ENCODE peak calls at places on chromosomes 11 and 22, in four cellular contexts. F is neural progenitor cell, O is K562, G is GM23338. J is an unnamed sample.

GRCh38 chr22:45292675-45293402 is 8.1 kb downstream of the UPK3A start:
- DNase-seq in F (no peak), O (no peak), G (no peak), J (no peak)

GRCh38 chr22:20523118-20523983 is 15.9 kb downstream of the MED15 start:
- DNase-seq in F (no peak), O (peak; percentile 84), G (no peak), J (no peak)

GRCh38 chr11:2788751-2789140 is 89.0 kb upstream of the KCNQ1OT1 start:
- DNase-seq in F (no peak), O (no peak), G (no peak), J (no peak)

GRCh38 chr11:44304091-44305084 is 5.6 kb downstream of the ALX4 start:
- DNase-seq in F (peak; percentile 86), O (no peak), G (peak; percentile 73), J (no peak)

GRCh38 chr22:45640291-45640940 is 31.2 kb upstream of the ATXN10 start:
- DNase-seq in F (no peak), O (no peak), G (no peak), J (no peak)

GRCh38 chr11:10304495-10305261 is at the start of gene ADM:
- DNase-seq in F (peak; percentile 86), O (peak; percentile 60), G (peak; percentile 93), J (no peak)

GRCh38 chr11:79264284-79264683 is 176.5 kb downstream of the TENM4 start:
- DNase-seq in F (no peak), O (no peak), G (no peak), J (no peak)

GRCh38 chr11:69131644-69132300 is 24.0 kb upstream of the SMIM38 start:
- DNase-seq in F (peak; percentile 91), O (peak; percentile 72), G (peak; percentile 96), J (no peak)

GRCh38 chr22:24325105-24325757 is 54.6 kb downstream of the SPECC1L start:
- DNase-seq in F (peak; percentile 48), O (peak; percentile 37), G (peak; percentile 54), J (peak; percentile 87)

GRCh38 chr22:17118342-17118741 is 2.8 kb downstream of the TMEM121B start:
- DNase-seq in F (no peak), O (no peak), G (no peak), J (no peak)
- H3K4me2 ChIP-seq in F (peak overlapping the region; percentile 66), O (no peak overlapping the region), G (peak overlapping the region; percentile 51), J (no peak overlapping the region)

GRCh38 chr11:33737362-33737821 is 1.2 kb upstream of the CD59 start:
- DNase-seq in F (no peak), O (peak; percentile 91), G (no peak), J (no peak)

GRCh38 chr11:33741806-33742205 is 5.6 kb upstream of the CD59 start:
- DNase-seq in F (no peak), O (no peak), G (no peak), J (no peak)

GRCh38 chr11:33747969-33748368 is 11.7 kb upstream of the CD59 start:
- DNase-seq in F (no peak), O (no peak), G (no peak), J (no peak)

GRCh38 chr11:33743291-33743690 is 7.1 kb upstream of the CD59 start:
- DNase-seq in F (no peak), O (no peak), G (no peak), J (no peak)

DNA sequence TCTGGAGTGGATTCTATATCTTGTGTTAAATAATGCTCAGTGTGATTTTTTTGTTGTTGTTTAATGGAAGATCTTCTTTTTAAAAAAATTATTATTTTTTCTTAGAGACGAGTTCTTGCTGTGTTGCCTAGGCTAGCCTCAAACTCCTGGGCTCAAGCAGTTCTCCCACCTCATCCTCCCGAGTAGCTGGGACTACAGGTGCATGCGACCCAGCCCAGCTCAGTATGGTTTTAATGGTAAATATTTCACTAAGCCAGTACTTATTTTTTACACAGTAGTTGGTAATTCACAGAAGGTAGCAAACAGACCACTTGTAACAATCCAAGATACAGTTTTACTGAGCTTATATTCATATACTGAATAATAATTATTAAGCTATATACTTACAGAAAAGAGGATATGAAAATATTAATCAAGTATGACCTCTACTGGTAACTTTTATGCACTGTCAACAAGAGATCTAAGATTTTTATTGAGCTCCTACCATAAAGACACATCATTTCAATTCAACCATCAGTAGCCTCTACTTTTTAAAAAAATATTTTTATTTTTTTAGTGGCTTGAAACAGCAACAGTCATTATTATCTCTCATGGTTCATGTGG is 6.1 kb upstream of the CD59 start:
- DNase-seq in F (no peak), O (no peak), G (no peak), J (peak; percentile 57)
- H3K4me2 ChIP-seq in F (no peak overlapping the region), O (no peak overlapping the region), G (no peak overlapping the region), J (no peak overlapping the region)

GRCh38 chr22:48569476-48570233 is 1258.0 kb downstream of the BRD1 start:
- DNase-seq in F (no peak), O (no peak), G (no peak), J (no peak)

GRCh38 chr22:48568736-48569330 is 1258.8 kb downstream of the BRD1 start:
- DNase-seq in F (no peak), O (no peak), G (no peak), J (no peak)

GRCh38 chr22:48573766-48574165 is 1253.9 kb downstream of the BRD1 start:
- DNase-seq in F (no peak), O (no peak), G (no peak), J (no peak)

GRCh38 chr22:48572951-48573350 is 1254.7 kb downstream of the BRD1 start:
- DNase-seq in F (no peak), O (no peak), G (no peak), J (no peak)

GRCh38 chr22:48570912-48571311 is 1256.8 kb downstream of the BRD1 start:
- DNase-seq in F (no peak), O (no peak), G (no peak), J (no peak)
- H3K4me2 ChIP-seq in F (no peak overlapping the region), O (no peak overlapping the region), G (no peak overlapping the region), J (no peak overlapping the region)

DNA sequence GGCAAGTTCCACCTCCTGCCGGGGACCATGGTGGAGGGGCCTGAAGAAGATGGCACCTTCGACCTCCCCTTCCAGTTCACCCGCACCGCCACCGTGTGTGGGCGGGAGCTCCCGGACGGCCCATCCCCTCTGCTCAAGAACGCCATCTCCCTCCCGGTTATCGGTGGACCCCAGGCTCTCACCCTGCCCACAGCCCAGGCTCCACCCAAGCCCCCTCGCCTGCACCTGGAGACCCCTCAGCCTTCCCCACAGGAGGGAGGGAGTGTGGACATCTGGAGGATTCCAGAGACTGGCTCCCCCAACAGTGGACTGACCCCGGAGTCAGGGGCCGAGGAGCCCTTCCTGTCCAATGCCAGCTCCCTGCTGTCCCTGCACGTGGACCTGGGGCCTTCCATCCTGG is 6.4 kb downstream of the CDC42EP2 start:
- DNase-seq in F (no peak), O (no peak), G (no peak), J (no peak)
- H3K4me2 ChIP-seq in F (no peak overlapping the region), O (no peak overlapping the region), G (no peak overlapping the region), J (no peak overlapping the region)

GRCh38 chr11:849951-850776 is 7.5 kb downstream of the TSPAN4 start:
- DNase-seq in F (peak; percentile 78), O (no peak), G (no peak), J (no peak)

GRCh38 chr11:848380-848931 is 5.8 kb downstream of the TSPAN4 start:
- DNase-seq in F (peak; percentile 74), O (peak; percentile 50), G (peak; percentile 70), J (peak; percentile 88)

GRCh38 chr11:848988-849824 is 6.6 kb downstream of the TSPAN4 start:
- DNase-seq in F (peak; percentile 91), O (no peak), G (peak; percentile 84), J (peak; percentile 72)

GRCh38 chr11:852762-853161 is 10.1 kb downstream of the TSPAN4 start:
- DNase-seq in F (no peak), O (no peak), G (no peak), J (no peak)

DNA sequence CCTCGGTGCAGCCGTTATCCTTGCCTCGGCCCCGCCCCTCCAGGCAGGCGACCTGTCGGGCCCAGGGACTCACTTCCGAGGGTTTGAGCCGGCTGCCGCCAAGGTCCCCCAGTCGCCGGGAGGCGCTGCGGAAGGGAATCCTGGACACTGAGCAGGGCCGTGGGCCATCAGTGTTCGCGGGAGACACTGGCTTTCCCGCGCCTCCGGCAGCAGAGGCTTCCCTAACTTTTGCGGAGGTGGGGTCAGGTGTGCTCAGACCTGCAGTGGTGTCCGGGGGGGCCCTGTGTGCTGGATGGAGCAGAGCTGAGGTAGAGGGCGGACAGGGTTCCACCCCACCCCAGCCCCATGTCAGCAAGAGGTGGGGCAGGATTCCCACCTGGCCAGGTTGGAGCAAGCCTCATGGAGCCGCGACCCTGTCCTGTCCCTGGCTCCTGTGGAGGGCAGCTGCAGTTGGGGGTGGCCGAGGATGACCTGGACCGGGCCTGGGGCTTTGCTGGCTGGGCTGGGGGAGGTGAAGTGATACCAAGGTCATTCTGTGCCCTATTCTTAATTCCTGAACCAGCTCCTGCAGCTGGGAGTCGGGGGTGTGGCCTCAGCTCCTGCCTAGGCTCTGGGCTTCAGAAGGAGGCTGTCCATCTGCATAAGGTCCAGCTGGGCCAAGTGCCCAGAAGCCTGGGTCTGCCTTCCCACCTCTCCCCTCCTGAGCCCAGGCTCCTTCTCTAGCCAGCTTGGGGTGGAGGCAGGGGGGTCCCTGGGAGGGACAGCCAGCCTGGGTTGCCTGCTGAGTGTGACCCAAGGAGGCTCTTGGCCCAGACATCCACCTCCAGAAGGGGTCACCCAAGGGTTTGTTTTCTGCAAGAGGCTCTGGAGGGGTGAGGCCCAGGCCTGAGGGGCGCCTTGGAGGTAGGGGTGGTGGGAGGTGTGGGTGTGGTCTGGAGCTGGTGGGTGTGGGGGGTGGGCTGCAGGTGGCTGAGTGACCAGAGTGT is 8.4 kb downstream of the TSPAN4 start:
- DNase-seq in F (peak; percentile 77), O (peak; percentile 52), G (peak; percentile 73), J (peak; percentile 79)
- H3K4me2 ChIP-seq in F (peak overlapping the region; percentile 99), O (no peak overlapping the region), G (peak overlapping the region; percentile 97), J (no peak overlapping the region)

GRCh38 chr11:45528435-45528834 is 137.0 kb downstream of the CHST1 start:
- DNase-seq in F (no peak), O (no peak), G (no peak), J (no peak)

GRCh38 chr11:45530111-45530510 is 135.3 kb downstream of the CHST1 start:
- DNase-seq in F (no peak), O (no peak), G (no peak), J (no peak)

GRCh38 chr11:45530776-45531175 is 134.6 kb downstream of the CHST1 start:
- DNase-seq in F (no peak), O (no peak), G (no peak), J (no peak)

GRCh38 chr11:45532552-45532951 is 132.9 kb downstream of the CHST1 start:
- DNase-seq in F (no peak), O (no peak), G (no peak), J (no peak)

GRCh38 chr11:45527898-45528297 is 137.5 kb downstream of the CHST1 start:
- DNase-seq in F (no peak), O (no peak), G (no peak), J (no peak)
- H3K4me2 ChIP-seq in F (no peak overlapping the region), O (no peak overlapping the region), G (no peak overlapping the region), J (no peak overlapping the region)